ENCODE peak calls at places on chromosomes 11 and 22, in eight cellular contexts. S, Z, K, F, I, D, H and U are unnamed samples.

GRCh38 chr11:70326365-70326803 is 55.9 kb downstream of the PPFIA1 start:
- DNase-seq in D (peak; percentile 75), S (no peak), H (no peak), K (no peak), I (no peak), Z (no peak), F (no peak), U (no peak)

GRCh38 chr11:82869657-82870056 is 30.6 kb downstream of the PRCP start:
- DNase-seq in Z (no peak), K (no peak), S (no peak), F (no peak), D (no peak), I (no peak), H (no peak), U (no peak)

GRCh38 chr11:102724904-102725515 is at the start of gene MMP8:
- DNase-seq in I (no peak), Z (no peak), H (no peak), F (no peak), D (no peak), K (no peak), S (no peak), U (no peak)

GRCh38 chr11:63099555-63099954 is 44.5 kb downstream of the SLC22A24 start:
- DNase-seq in F (no peak), K (no peak), D (no peak), Z (no peak), H (no peak), S (no peak), I (no peak), U (no peak)

GRCh38 chr22:29690481-29690880 is 29.3 kb upstream of the CABP7 start:
- DNase-seq in S (no peak), H (no peak), I (no peak), D (no peak), K (no peak), Z (no peak), F (no peak), U (no peak)

GRCh38 chr11:46361283-46362145 is 14.3 kb downstream of the DGKZ start:
- DNase-seq in K (peak; percentile 96), H (peak; percentile 80), S (peak; percentile 57), Z (peak; percentile 82), I (peak; percentile 53), D (peak; percentile 87), F (no peak), U (peak; percentile 87)

GRCh38 chr11:130315354-130315970 is 745 bp upstream of the ZBTB44 start:
- DNase-seq in I (peak; percentile 40), K (peak; percentile 56), S (peak; percentile 36), D (peak; percentile 70), H (peak; percentile 63), F (no peak), Z (peak; percentile 77), U (no peak)

GRCh38 chr11:41289408-41289807 is 170.0 kb downstream of the LRRC4C start:
- DNase-seq in D (no peak), S (no peak), K (no peak), Z (no peak), F (no peak), H (no peak), I (no peak), U (no peak)

GRCh38 chr11:67119577-67120391 is 721 bp downstream of the KDM2A start:
- DNase-seq in F (no peak), D (peak; percentile 63), K (peak; percentile 56), I (no peak), H (peak; percentile 38), S (peak; percentile 6), Z (peak; percentile 68), U (peak; percentile 71)

GRCh38 chr11:117909611-117910382 is 19.4 kb downstream of the TMPRSS13 start:
- DNase-seq in S (no peak), D (peak; percentile 57), F (peak; percentile 60), K (no peak), I (no peak), H (no peak), Z (peak; percentile 44), U (no peak)

GRCh38 chr22:42360348-42360747 is 71.9 kb downstream of the NFAM1 start:
- DNase-seq in F (no peak), Z (no peak), D (no peak), I (no peak), K (no peak), H (no peak), S (no peak), U (no peak)

GRCh38 chr22:47837703-47838102 is 1075.3 kb downstream of the TBC1D22A start:
- DNase-seq in K (no peak), Z (no peak), S (no peak), I (no peak), H (no peak), D (no peak), F (peak; percentile 4), U (no peak)

GRCh38 chr11:44574620-44575287 is 9.3 kb downstream of the CD82 start:
- DNase-seq in F (no peak), Z (no peak), D (no peak), K (no peak), H (no peak), S (no peak), I (no peak), U (no peak)

GRCh38 chr11:128814856-128815705 is 52.0 kb downstream of the KCNJ1 start:
- DNase-seq in F (no peak), H (no peak), K (no peak), S (no peak), Z (no peak), I (no peak), D (peak; percentile 82), U (no peak)

GRCh38 chr11:111081021-111081511 is 164.5 kb upstream of the POU2AF2 start:
- DNase-seq in K (no peak), F (no peak), D (no peak), H (no peak), S (no peak), I (no peak), Z (no peak), U (no peak)

GRCh38 chr11:131884461-131885073 is 514.2 kb downstream of the NTM start:
- DNase-seq in H (no peak), F (no peak), S (no peak), Z (no peak), K (no peak), D (no peak), I (no peak), U (no peak)

GRCh38 chr11:65992056-65992455 is 9.9 kb downstream of the EIF1AD start:
- DNase-seq in D (no peak), S (no peak), I (no peak), K (no peak), F (no peak), H (no peak), Z (no peak), U (no peak)

GRCh38 chr22:23223566-23224317 is 43.4 kb downstream of the BCR start:
- DNase-seq in K (no peak), Z (no peak), H (no peak), I (no peak), F (peak; percentile 94), S (no peak), D (no peak), U (no peak)

GRCh38 chr11:119592642-119593041 is 136.4 kb downstream of the NECTIN1 start:
- DNase-seq in I (no peak), F (no peak), K (no peak), S (no peak), Z (no peak), H (no peak), D (peak; percentile 70), U (no peak)

GRCh38 chr11:134411887-134412507 is at the start of gene B3GAT1:
- DNase-seq in F (no peak), K (peak; percentile 56), H (no peak), D (no peak), S (no peak), Z (no peak), I (no peak), U (peak; percentile 44)

GRCh38 chr11:2574553-2575535 is 125.0 kb downstream of the KCNQ1OT1 start:
- DNase-seq in I (no peak), D (peak; percentile 52), H (no peak), S (no peak), K (no peak), Z (no peak), F (no peak), U (peak; percentile 90)

GRCh38 chr22:48754611-48755331 is 1072.9 kb downstream of the BRD1 start:
- DNase-seq in D (peak; percentile 58), S (no peak), F (no peak), H (no peak), K (no peak), I (no peak), Z (peak; percentile 40), U (peak; percentile 75)